ENCODE peak calls at places on chromosomes 1 and 21, in seven cellular contexts. Q, N, S, E, A, Z and X are unnamed samples.

GRCh38 chr1:200495901-200496300 is 86.1 kb upstream of the ZNF281 start:
- DNase-seq in N (no peak), Z (no peak), A (no peak), S (no peak), Q (no peak), E (no peak), X (no peak)

GRCh38 chr1:206734499-206735142 is 36.0 kb upstream of the IL19 start:
- DNase-seq in S (peak), Q (peak), Z (peak), E (peak), N (no peak), A (no peak), X (peak)

GRCh38 chr1:23466423-23466989 is 17.5 kb downstream of the ASAP3 start:
- DNase-seq in Z (no peak), N (no peak), E (no peak), S (no peak), A (no peak), Q (no peak), X (no peak)

GRCh38 chr1:207911983-207912760 is 1.2 kb upstream of the CD34 start:
- DNase-seq in Z (no peak), Q (no peak), S (no peak), E (no peak), A (no peak), N (no peak), X (no peak)

GRCh38 chr1:89822109-89822962 is 1.5 kb downstream of the LRRC8D start:
- DNase-seq in E (no peak), Z (no peak), A (no peak), S (no peak), Q (peak), N (no peak), X (peak)

GRCh38 chr1:56570924-56571372 is 8.4 kb downstream of the PLPP3 start:
- DNase-seq in Q (no peak), E (no peak), Z (no peak), N (no peak), S (no peak), A (no peak), X (no peak)

GRCh38 chr1:53328009-53328489 is at the start of gene LRP8:
- DNase-seq in N (peak), E (peak), Q (peak), Z (peak), S (peak), A (peak), X (peak)

GRCh38 chr1:234881893-234882771 is 246.5 kb downstream of the TOMM20 start:
- DNase-seq in E (peak), N (no peak), S (no peak), Q (no peak), Z (no peak), A (no peak), X (no peak)

GRCh38 chr21:33539612-33540011 is 2.3 kb downstream of the GART start:
- DNase-seq in Z (no peak), S (no peak), E (no peak), A (no peak), N (no peak), Q (no peak), X (no peak)

GRCh38 chr1:185345913-185346717 is 29.1 kb upstream of the IVNS1ABP start:
- DNase-seq in Q (no peak), S (no peak), Z (no peak), N (no peak), E (no peak), A (no peak), X (no peak)

GRCh38 chr1:165403835-165404482 is 41.0 kb downstream of the RXRG start:
- DNase-seq in N (no peak), Q (peak), E (no peak), A (peak), S (no peak), Z (no peak), X (no peak)

GRCh38 chr1:64933296-64934070 is 32.9 kb downstream of the JAK1 start:
- DNase-seq in S (no peak), E (peak), A (peak), N (peak), Z (peak), Q (no peak), X (no peak)

GRCh38 chr1:98325646-98326441 is 335.7 kb upstream of the SNX7 start:
- DNase-seq in S (peak), E (peak), N (peak), Q (no peak), Z (peak), A (peak), X (peak)

GRCh38 chr1:23530089-23530749 is 814 bp downstream of the E2F2 start:
- DNase-seq in Q (peak), A (no peak), S (no peak), E (no peak), N (no peak), Z (no peak), X (no peak)

GRCh38 chr1:208933984-208934525 is 649.5 kb upstream of the CAMK1G start:
- DNase-seq in E (no peak), N (no peak), Q (no peak), Z (no peak), S (no peak), A (no peak), X (no peak)

GRCh38 chr1:236590553-236591150 is 13.7 kb downstream of the HEATR1 start:
- DNase-seq in Z (no peak), S (no peak), N (no peak), Q (no peak), E (no peak), A (no peak), X (no peak)

GRCh38 chr1:106290805-106291537 is 765.5 kb upstream of the PRMT6 start:
- DNase-seq in E (no peak), A (no peak), N (no peak), S (no peak), Z (peak), Q (no peak), X (no peak)

GRCh38 chr1:184635347-184636155 is 119.1 kb downstream of the EDEM3 start:
- DNase-seq in Q (no peak), S (no peak), E (peak), N (no peak), A (no peak), Z (no peak), X (no peak)

GRCh38 chr1:160256396-160257046 is 5.8 kb downstream of the DCAF8 start:
- DNase-seq in E (no peak), N (no peak), S (no peak), Z (no peak), A (no peak), Q (no peak), X (no peak)

GRCh38 chr1:23578311-23578996 is 19.2 kb upstream of the ID3 start:
- DNase-seq in S (no peak), Q (no peak), N (no peak), A (no peak), E (no peak), Z (no peak), X (no peak)

GRCh38 chr1:167474191-167474641 is 44.1 kb downstream of the CD247 start:
- DNase-seq in Z (no peak), A (no peak), Q (peak), N (no peak), E (peak), S (no peak), X (no peak)

GRCh38 chr1:89546082-89546889 is 21.7 kb downstream of the LRRC8B start:
- DNase-seq in S (no peak), Z (no peak), Q (no peak), A (no peak), E (no peak), N (no peak), X (no peak)

GRCh38 chr1:105138445-105138821 is 1388.7 kb downstream of the AMY1C start:
- DNase-seq in Z (no peak), S (no peak), A (no peak), E (no peak), N (no peak), Q (no peak), X (no peak)

GRCh38 chr1:57066980-57067615 is 101.3 kb upstream of the C8B start:
- DNase-seq in S (no peak), Q (no peak), A (no peak), N (no peak), E (no peak), Z (no peak), X (no peak)

GRCh38 chr21:15208787-15209186 is 144.0 kb upstream of the NRIP1 start:
- DNase-seq in S (no peak), A (no peak), E (no peak), Q (no peak), N (no peak), Z (no peak), X (no peak)

GRCh38 chr1:47894718-47895393 is 102.3 kb downstream of the TRABD2B start:
- DNase-seq in A (no peak), N (peak), Q (no peak), E (no peak), Z (peak), S (no peak), X (peak)

GRCh38 chr21:36232641-36233040 is 76.0 kb downstream of the DOP1B start:
- DNase-seq in S (no peak), N (no peak), A (no peak), Z (no peak), Q (no peak), E (no peak), X (no peak)

GRCh38 chr1:94925561-94926364 is 1.1 kb downstream of the CNN3 start:
- DNase-seq in E (peak), A (peak), S (peak), Q (peak), N (peak), Z (peak), X (peak)

GRCh38 chr1:11144563-11145256 is 44.4 kb upstream of the ANGPTL7 start:
- DNase-seq in S (no peak), N (no peak), Z (peak), Q (no peak), A (no peak), E (no peak), X (no peak)
- H3K27ac ChIP-seq in S (no peak), N (peak), Z (no peak), Q (no peak), A (no peak), E (no peak), X (no peak)

GRCh38 chr21:23809573-23809972 is 1797.7 kb downstream of the MRPL39 start:
- DNase-seq in E (no peak), Q (no peak), S (no peak), A (no peak), Z (no peak), N (no peak), X (no peak)

GRCh38 chr21:23812485-23812884 is 1794.8 kb downstream of the MRPL39 start:
- DNase-seq in Z (no peak), E (no peak), Q (no peak), N (no peak), A (no peak), S (no peak), X (no peak)

GRCh38 chr21:23817337-23817736 is 1789.9 kb downstream of the MRPL39 start:
- DNase-seq in S (no peak), A (no peak), N (no peak), E (no peak), Q (no peak), Z (no peak), X (no peak)

GRCh38 chr21:23811802-23812201 is 1795.5 kb downstream of the MRPL39 start:
- DNase-seq in Q (no peak), Z (no peak), A (no peak), E (no peak), S (no peak), N (no peak), X (no peak)
- H3K27ac ChIP-seq in Q (no peak), Z (no peak), A (no peak), E (no peak), S (no peak), N (no peak), X (no peak)

DNA sequence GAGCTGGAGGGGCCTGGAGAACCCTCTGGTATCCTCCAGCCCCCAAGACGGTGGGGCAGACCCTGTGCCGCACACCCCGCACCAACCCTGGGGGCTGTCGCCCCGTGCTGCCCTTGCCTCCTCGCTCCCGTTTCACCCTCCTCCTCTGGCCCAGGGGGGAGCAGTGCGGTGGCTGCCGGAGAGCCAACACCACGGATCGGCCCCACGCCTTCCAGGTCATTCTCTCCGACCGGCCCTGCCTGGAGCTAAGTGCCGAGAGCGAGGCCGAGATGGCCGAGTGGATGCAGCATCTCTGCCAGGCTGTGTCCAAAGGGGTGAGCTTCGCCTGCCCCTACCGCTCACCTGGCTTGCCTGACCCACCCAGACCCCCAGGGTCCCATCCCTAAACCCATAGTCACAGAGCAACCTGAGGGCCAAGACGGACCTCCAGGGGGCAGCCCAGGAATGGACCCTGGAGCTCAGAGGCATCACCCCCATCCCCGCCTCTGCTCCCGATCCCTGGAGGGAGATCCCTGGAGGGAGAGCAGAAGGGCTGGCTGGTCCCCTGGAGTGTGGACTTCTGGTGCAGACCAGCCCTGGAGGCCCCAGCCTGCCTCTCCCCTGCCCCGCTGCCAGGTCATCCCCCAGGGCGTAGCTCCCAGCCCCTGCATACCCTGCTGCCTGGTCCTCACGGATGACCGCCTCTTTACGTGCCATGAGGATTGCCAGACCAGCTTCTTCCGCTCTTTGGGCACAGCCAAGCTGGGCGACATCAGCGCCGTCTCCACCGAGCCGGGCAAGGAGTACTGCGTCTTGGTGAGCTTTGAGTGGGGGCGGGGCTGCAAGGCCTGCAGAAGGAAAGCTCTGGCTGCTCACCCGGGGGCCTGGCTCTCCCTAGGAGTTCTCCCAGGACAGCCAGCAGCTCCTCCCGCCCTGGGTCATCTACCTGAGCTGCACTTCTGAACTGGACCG is 4.0 kb upstream of the SLC25A34 start:
- DNase-seq in Q (no peak), Z (no peak), N (no peak), S (no peak), E (no peak), A (no peak), X (no peak)
- H3K27ac ChIP-seq in Q (no peak), Z (no peak), N (no peak), S (no peak), E (no peak), A (no peak), X (no peak)

GRCh38 chr1:221965252-221965651 is 223.4 kb upstream of the DUSP10 start:
- DNase-seq in A (no peak), Q (no peak), E (no peak), S (no peak), N (no peak), Z (no peak), X (no peak)

GRCh38 chr1:221963742-221964141 is 221.9 kb upstream of the DUSP10 start:
- DNase-seq in A (no peak), Z (no peak), Q (no peak), E (no peak), S (no peak), N (no peak), X (no peak)

GRCh38 chr1:221962385-221962784 is 220.5 kb upstream of the DUSP10 start:
- DNase-seq in E (no peak), N (no peak), Z (no peak), S (no peak), Q (no peak), A (no peak), X (no peak)

GRCh38 chr1:221961532-221962292 is 219.8 kb upstream of the DUSP10 start:
- DNase-seq in A (no peak), Q (no peak), N (no peak), Z (no peak), E (no peak), S (no peak), X (no peak)
- H3K27ac ChIP-seq in A (no peak), Q (no peak), N (no peak), Z (no peak), E (no peak), S (no peak), X (no peak)

DNA sequence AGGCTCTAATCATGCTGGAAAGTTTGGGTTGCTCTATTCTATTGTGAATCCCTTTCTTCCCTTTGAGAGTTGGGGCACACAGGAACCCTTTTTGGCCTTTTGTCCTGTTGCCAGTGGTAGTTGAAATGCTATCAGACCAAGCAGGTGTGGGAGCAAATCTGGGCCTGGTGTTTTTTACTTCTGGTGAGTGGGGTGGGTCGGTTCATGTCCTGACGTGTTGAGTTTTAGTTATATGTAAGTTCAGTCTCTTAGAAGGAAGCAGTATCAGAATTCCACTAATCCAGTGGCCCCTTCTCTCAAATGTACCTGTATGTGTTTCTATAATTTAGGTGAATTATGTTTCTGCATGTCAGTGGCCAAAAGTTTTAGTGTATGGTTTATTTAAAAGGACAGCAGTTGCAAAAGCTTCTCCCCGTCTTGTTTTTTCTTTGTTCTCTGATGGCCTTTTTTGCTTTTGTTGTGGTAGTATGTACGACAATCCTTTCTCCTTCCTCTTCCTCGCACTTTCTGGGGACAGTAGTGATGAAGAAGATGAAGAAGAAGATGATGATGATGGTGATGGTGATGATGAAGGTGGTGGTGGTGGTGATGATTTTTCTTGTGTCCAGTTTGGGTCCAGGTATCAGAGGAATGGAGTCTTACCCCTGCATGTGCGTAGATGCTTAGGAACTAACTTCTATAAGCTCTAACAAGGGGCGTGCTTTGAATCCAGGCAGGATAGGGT is 74.2 kb downstream of the UBE4B start:
- DNase-seq in E (no peak), S (no peak), Z (no peak), Q (no peak), A (no peak), N (no peak), X (no peak)
- H3K27ac ChIP-seq in E (no peak), S (no peak), Z (no peak), Q (no peak), A (peak), N (peak), X (no peak)

DNA sequence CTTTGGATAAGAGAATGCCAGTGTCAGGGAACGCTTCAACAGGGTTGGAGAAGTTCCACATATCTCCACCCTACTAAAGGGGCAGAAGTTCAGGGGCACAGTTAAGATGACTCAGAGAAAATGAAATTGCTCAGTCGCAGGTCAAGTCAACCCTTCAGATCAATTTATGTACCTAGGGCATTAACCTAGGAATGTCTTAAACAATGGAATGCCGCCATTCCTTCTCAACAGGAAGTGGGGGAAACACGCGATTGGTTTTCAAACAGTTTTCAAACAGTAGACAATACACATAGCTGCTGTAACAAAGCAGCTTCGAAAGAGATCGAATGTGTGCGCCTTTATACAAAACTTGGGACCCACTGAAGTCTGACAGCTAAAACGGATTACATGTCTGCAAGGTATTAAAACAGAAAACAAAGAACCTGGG is 899 bp downstream of the SLC25A24 start:
- DNase-seq in Q (peak), Z (peak), N (no peak), S (no peak), A (peak), E (no peak), X (peak)
- H3K27ac ChIP-seq in Q (no peak), Z (peak), N (peak), S (peak), A (peak), E (peak), X (peak)